ENCODE peak calls at places on chromosome 9, in nine cellular contexts. One of them, this sample, is unnamed.

GRCh38 chr9:70137577-70137976 is 93.9 kb downstream of the MAMDC2 start:
- DNase-seq in A549: no peak
- DNase-seq in upper lobe of left lung: no peak
- DNase-seq in H1: no peak
- DNase-seq in ovary: no peak
- DNase-seq in HepG2: no peak
- DNase-seq in transverse colon: no peak
- DNase-seq in tibial nerve: no peak
- DNase-seq in K562: no peak
- DNase-seq in this sample: no peak

GRCh38 chr9:37156205-37156604 is 35.8 kb downstream of the ZCCHC7 start:
- DNase-seq in transverse colon: no peak
- DNase-seq in A549: no peak
- DNase-seq in tibial nerve: no peak
- DNase-seq in upper lobe of left lung: no peak
- DNase-seq in H1: no peak
- DNase-seq in HepG2: no peak
- DNase-seq in ovary: no peak
- DNase-seq in K562: no peak
- DNase-seq in this sample: no peak

GRCh38 chr9:90770339-90770738 is 31.3 kb upstream of the SYK start:
- DNase-seq in H1: no peak
- DNase-seq in transverse colon: no peak
- DNase-seq in HepG2: no peak
- DNase-seq in A549: no peak
- DNase-seq in ovary: no peak
- DNase-seq in upper lobe of left lung: no peak
- DNase-seq in tibial nerve: no peak
- DNase-seq in K562: no peak
- DNase-seq in this sample: no peak

GRCh38 chr9:6645153-6646027 is at the start of gene GLDC:
- DNase-seq in K562: no peak
- DNase-seq in A549: peak; percentile 91
- DNase-seq in transverse colon: peak; percentile 62
- DNase-seq in ovary: no peak
- DNase-seq in H1: peak; percentile 78
- DNase-seq in HepG2: peak; percentile 90
- DNase-seq in upper lobe of left lung: peak; percentile 85
- DNase-seq in tibial nerve: no peak
- DNase-seq in this sample: no peak

GRCh38 chr9:21904371-21904770 is 89.8 kb downstream of the CDKN2A start:
- DNase-seq in upper lobe of left lung: no peak
- DNase-seq in K562: no peak
- DNase-seq in tibial nerve: no peak
- DNase-seq in HepG2: no peak
- DNase-seq in transverse colon: no peak
- DNase-seq in H1: no peak
- DNase-seq in A549: no peak
- DNase-seq in ovary: no peak
- DNase-seq in this sample: no peak

GRCh38 chr9:129333961-129334743 is 156.1 kb upstream of the IER5L start:
- DNase-seq in K562: peak; percentile 68
- DNase-seq in transverse colon: peak; percentile 82
- DNase-seq in ovary: peak; percentile 94
- DNase-seq in upper lobe of left lung: peak; percentile 95
- DNase-seq in H1: peak; percentile 94
- DNase-seq in HepG2: peak; percentile 94
- DNase-seq in tibial nerve: peak; percentile 71
- DNase-seq in A549: peak; percentile 99
- DNase-seq in this sample: peak; percentile 96

GRCh38 chr9:12554636-12555035 is 138.5 kb upstream of the TYRP1 start:
- DNase-seq in K562: no peak
- DNase-seq in HepG2: peak; percentile 5
- DNase-seq in H1: no peak
- DNase-seq in transverse colon: no peak
- DNase-seq in upper lobe of left lung: no peak
- DNase-seq in tibial nerve: no peak
- DNase-seq in ovary: no peak
- DNase-seq in A549: peak; percentile 17
- DNase-seq in this sample: no peak

GRCh38 chr9:116460026-116460425 is 227.1 kb upstream of the TRIM32 start:
- DNase-seq in H1: no peak
- DNase-seq in HepG2: no peak
- DNase-seq in ovary: no peak
- DNase-seq in A549: no peak
- DNase-seq in K562: no peak
- DNase-seq in transverse colon: no peak
- DNase-seq in upper lobe of left lung: no peak
- DNase-seq in tibial nerve: no peak
- DNase-seq in this sample: no peak

DNA sequence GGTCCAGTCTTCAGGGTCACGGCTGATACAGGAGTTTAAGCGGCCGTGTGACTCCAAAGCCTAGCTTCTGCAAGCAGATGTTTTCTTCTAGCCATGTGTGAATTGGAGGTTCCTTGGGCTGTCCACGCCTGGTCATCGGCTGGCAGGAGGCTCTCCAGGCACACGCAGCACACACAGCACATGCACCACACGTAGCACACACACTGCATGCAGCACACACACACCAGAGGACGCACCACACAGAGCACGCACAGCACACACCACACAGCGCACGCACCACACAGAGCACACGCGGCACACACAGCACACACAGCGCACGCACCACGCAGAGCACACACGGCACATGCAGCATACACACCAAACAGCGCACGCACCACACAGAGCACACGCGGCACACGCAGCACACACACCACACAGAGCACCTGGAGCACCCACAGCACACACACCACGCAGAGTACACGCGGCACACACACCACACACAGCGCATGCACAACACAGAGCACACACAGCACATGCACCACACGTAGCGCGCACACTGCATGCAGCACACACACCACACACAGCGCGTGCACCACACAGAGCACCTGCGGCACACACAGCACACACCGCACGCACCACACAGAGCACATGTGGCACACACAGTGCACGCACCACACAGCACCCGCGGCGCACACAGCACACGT is 234.3 kb downstream of the FANCC start:
- DNase-seq in A549: no peak
- DNase-seq in H1: no peak
- DNase-seq in upper lobe of left lung: no peak
- DNase-seq in tibial nerve: no peak
- DNase-seq in HepG2: no peak
- DNase-seq in K562: no peak
- DNase-seq in ovary: no peak
- DNase-seq in transverse colon: no peak
- DNase-seq in this sample: peak; percentile 63
- H3K4me3 ChIP-seq in A549: no peak overlapping the region
- H3K4me3 ChIP-seq in H1: no peak overlapping the region
- H3K4me3 ChIP-seq in upper lobe of left lung: no peak overlapping the region
- H3K4me3 ChIP-seq in tibial nerve: no peak overlapping the region
- H3K4me3 ChIP-seq in HepG2: no peak overlapping the region
- H3K4me3 ChIP-seq in K562: no peak overlapping the region
- H3K4me3 ChIP-seq in ovary: no peak overlapping the region
- H3K4me3 ChIP-seq in transverse colon: no peak overlapping the region
- H3K4me3 ChIP-seq in this sample: no peak overlapping the region

GRCh38 chr9:92984976-92985375 is 37.7 kb downstream of the FGD3 start:
- DNase-seq in transverse colon: no peak
- DNase-seq in upper lobe of left lung: no peak
- DNase-seq in ovary: no peak
- DNase-seq in H1: no peak
- DNase-seq in K562: no peak
- DNase-seq in A549: no peak
- DNase-seq in tibial nerve: no peak
- DNase-seq in HepG2: no peak
- DNase-seq in this sample: no peak
- H3K9me3 ChIP-seq in transverse colon: no peaks in the 10 kb centered on the region
- H3K9me3 ChIP-seq in upper lobe of left lung: peaks cover 8% of the 10 kb centered on the region
- H3K9me3 ChIP-seq in ovary: no peaks in the 10 kb centered on the region
- H3K9me3 ChIP-seq in H1: peaks cover 41% of the 10 kb centered on the region
- H3K9me3 ChIP-seq in K562: no peaks in the 10 kb centered on the region
- H3K9me3 ChIP-seq in A549: peaks cover 39% of the 10 kb centered on the region
- H3K9me3 ChIP-seq in tibial nerve: no peaks in the 10 kb centered on the region
- H3K9me3 ChIP-seq in HepG2: peaks cover 42% of the 10 kb centered on the region
- H3K9me3 ChIP-seq in this sample: no peaks in the 10 kb centered on the region

GRCh38 chr9:19440823-19441580 is 32.2 kb downstream of the ACER2 start:
- DNase-seq in A549: no peak
- DNase-seq in ovary: no peak
- DNase-seq in upper lobe of left lung: no peak
- DNase-seq in K562: no peak
- DNase-seq in HepG2: no peak
- DNase-seq in tibial nerve: no peak
- DNase-seq in H1: no peak
- DNase-seq in transverse colon: no peak
- DNase-seq in this sample: no peak
- TF ChIP-seq EP300 in A549: no peak
- TF ChIP-seq EP300 in ovary: no peak
- TF ChIP-seq EP300 in upper lobe of left lung: no peak
- TF ChIP-seq EP300 in K562: no peak
- TF ChIP-seq EP300 in HepG2: no peak
- TF ChIP-seq EP300 in tibial nerve: no peak
- TF ChIP-seq EP300 in H1: no peak
- TF ChIP-seq EP300 in transverse colon: no peak
- TF ChIP-seq EP300 in this sample: no peak

GRCh38 chr9:33709241-33709640 is 86.1 kb upstream of the PRSS3 start:
- DNase-seq in HepG2: no peak
- DNase-seq in K562: no peak
- DNase-seq in H1: no peak
- DNase-seq in transverse colon: no peak
- DNase-seq in upper lobe of left lung: no peak
- DNase-seq in A549: no peak
- DNase-seq in tibial nerve: no peak
- DNase-seq in ovary: no peak
- DNase-seq in this sample: no peak

GRCh38 chr9:33703430-33704096 is 91.8 kb upstream of the PRSS3 start:
- DNase-seq in A549: no peak
- DNase-seq in H1: no peak
- DNase-seq in upper lobe of left lung: no peak
- DNase-seq in transverse colon: no peak
- DNase-seq in HepG2: no peak
- DNase-seq in tibial nerve: no peak
- DNase-seq in K562: no peak
- DNase-seq in ovary: no peak
- DNase-seq in this sample: no peak

DNA sequence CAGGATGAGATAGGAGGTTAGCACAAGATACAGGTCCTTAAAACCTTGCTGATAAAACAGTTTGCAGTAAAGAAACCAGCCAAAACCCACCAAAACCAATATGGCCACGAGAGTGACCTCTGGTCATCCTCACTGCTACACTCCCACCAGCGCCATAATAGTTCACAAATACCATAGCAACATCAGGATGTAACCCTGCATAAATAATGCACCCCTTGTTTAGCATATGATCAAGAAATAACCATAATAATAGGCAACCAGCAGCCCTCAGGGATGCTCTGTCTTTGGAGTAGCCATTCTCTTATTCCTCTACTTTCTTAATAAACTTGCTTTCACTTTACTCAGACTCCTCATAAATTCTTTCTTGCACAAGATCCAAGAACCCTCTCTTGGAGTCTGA is 86.9 kb upstream of the PRSS3 start:
- DNase-seq in A549: no peak
- DNase-seq in upper lobe of left lung: no peak
- DNase-seq in ovary: no peak
- DNase-seq in HepG2: no peak
- DNase-seq in tibial nerve: no peak
- DNase-seq in K562: no peak
- DNase-seq in transverse colon: no peak
- DNase-seq in H1: no peak
- DNase-seq in this sample: no peak
- H3K4me3 ChIP-seq in A549: no peak overlapping the region
- H3K4me3 ChIP-seq in upper lobe of left lung: no peak overlapping the region
- H3K4me3 ChIP-seq in ovary: no peak overlapping the region
- H3K4me3 ChIP-seq in HepG2: no peak overlapping the region
- H3K4me3 ChIP-seq in tibial nerve: no peak overlapping the region
- H3K4me3 ChIP-seq in K562: no peak overlapping the region
- H3K4me3 ChIP-seq in transverse colon: no peak overlapping the region
- H3K4me3 ChIP-seq in H1: no peak overlapping the region
- H3K4me3 ChIP-seq in this sample: no peak overlapping the region

GRCh38 chr9:121301881-121302286 is 33.9 kb downstream of the GSN start:
- DNase-seq in HepG2: no peak
- DNase-seq in A549: no peak
- DNase-seq in upper lobe of left lung: no peak
- DNase-seq in K562: no peak
- DNase-seq in tibial nerve: peak; percentile 11
- DNase-seq in H1: no peak
- DNase-seq in ovary: no peak
- DNase-seq in transverse colon: no peak
- DNase-seq in this sample: peak; percentile 61
- H3K9me3 ChIP-seq in HepG2: no peaks in the 10 kb centered on the region
- H3K9me3 ChIP-seq in A549: no peaks in the 10 kb centered on the region
- H3K9me3 ChIP-seq in upper lobe of left lung: no peaks in the 10 kb centered on the region
- H3K9me3 ChIP-seq in K562: no peaks in the 10 kb centered on the region
- H3K9me3 ChIP-seq in tibial nerve: no peaks in the 10 kb centered on the region
- H3K9me3 ChIP-seq in H1: no peaks in the 10 kb centered on the region
- H3K9me3 ChIP-seq in ovary: no peaks in the 10 kb centered on the region
- H3K9me3 ChIP-seq in transverse colon: no peaks in the 10 kb centered on the region
- H3K9me3 ChIP-seq in this sample: no peaks in the 10 kb centered on the region

GRCh38 chr9:112890106-112891081 is at the start of gene SLC46A2:
- DNase-seq in HepG2: no peak
- DNase-seq in transverse colon: no peak
- DNase-seq in upper lobe of left lung: peak; percentile 90
- DNase-seq in K562: no peak
- DNase-seq in tibial nerve: no peak
- DNase-seq in H1: no peak
- DNase-seq in A549: no peak
- DNase-seq in ovary: no peak
- DNase-seq in this sample: no peak
- TF ChIP-seq EP300 in HepG2: no peak
- TF ChIP-seq EP300 in transverse colon: no peak
- TF ChIP-seq EP300 in upper lobe of left lung: no peak
- TF ChIP-seq EP300 in K562: no peak
- TF ChIP-seq EP300 in tibial nerve: no peak
- TF ChIP-seq EP300 in H1: no peak
- TF ChIP-seq EP300 in A549: no peak
- TF ChIP-seq EP300 in ovary: no peak
- TF ChIP-seq EP300 in this sample: no peak

DNA sequence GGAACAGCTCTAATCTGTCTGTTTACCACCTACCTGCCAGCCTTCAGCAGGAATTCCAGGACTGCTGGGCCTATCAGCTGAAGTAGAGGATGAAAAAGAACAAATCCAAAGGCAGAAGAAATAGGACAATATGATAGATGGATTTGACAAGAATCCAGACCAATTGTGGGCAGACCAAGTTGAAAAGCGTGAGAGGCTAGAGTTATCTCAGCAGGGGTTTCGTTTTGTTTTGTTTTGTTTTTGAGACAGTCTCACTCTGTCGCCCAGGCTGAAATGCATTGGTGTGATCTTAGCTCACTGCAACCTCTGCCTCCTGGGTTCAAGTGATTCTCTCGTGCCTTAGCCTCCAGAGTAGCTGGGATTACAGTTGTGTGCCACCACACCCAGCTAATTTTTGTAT is 113.2 kb downstream of the PALM2AKAP2 start:
- DNase-seq in tibial nerve: no peak
- DNase-seq in ovary: no peak
- DNase-seq in transverse colon: no peak
- DNase-seq in K562: no peak
- DNase-seq in H1: no peak
- DNase-seq in upper lobe of left lung: no peak
- DNase-seq in HepG2: no peak
- DNase-seq in A549: no peak
- DNase-seq in this sample: no peak
- H3K4me3 ChIP-seq in tibial nerve: no peak overlapping the region
- H3K4me3 ChIP-seq in ovary: no peak overlapping the region
- H3K4me3 ChIP-seq in transverse colon: no peak overlapping the region
- H3K4me3 ChIP-seq in K562: no peak overlapping the region
- H3K4me3 ChIP-seq in H1: no peak overlapping the region
- H3K4me3 ChIP-seq in upper lobe of left lung: no peak overlapping the region
- H3K4me3 ChIP-seq in HepG2: no peak overlapping the region
- H3K4me3 ChIP-seq in A549: no peak overlapping the region
- H3K4me3 ChIP-seq in this sample: no peak overlapping the region

This sample was measured in sigmoid colon.